ENCODE peak calls at places on chromosomes 4 and X, in seven cellular contexts. S, Y, H, P, T, A and O are unnamed samples.
A peak's percentile ranks its signal among the peaks of the same experiment; 100 is the strongest.

GRCh38 chrX:21873063-21873785 is 17.4 kb downstream of the YY2 start:
- DNase-seq in S (no peak), Y (peak; percentile 3), H (no peak), P (no peak), T (no peak), A (no peak), O (no peak)

GRCh38 chrX:23773601-23774175 is 9.3 kb upstream of the SAT1 start:
- DNase-seq in S (no peak), Y (no peak), H (no peak), P (no peak), T (no peak), A (peak; percentile 36), O (no peak)

GRCh38 chrX:55342533-55343501 is 78.1 kb upstream of the PAGE3 start:
- DNase-seq in S (peak; percentile 3), Y (peak; percentile 34), H (no peak), P (peak; percentile 35), T (peak; percentile 15), A (peak; percentile 21), O (peak; percentile 55)

GRCh38 chr4:186607490-186607889 is 52.1 kb upstream of the MTNR1A start:
- DNase-seq in S (no peak), Y (no peak), H (no peak), P (no peak), T (no peak), A (no peak), O (no peak)

GRCh38 chr4:176534566-176534965 is 214.8 kb downstream of the SPCS3 start:
- DNase-seq in S (no peak), Y (no peak), H (no peak), P (no peak), T (no peak), A (no peak), O (no peak)

GRCh38 chrX:136588060-136588459 is 56.0 kb downstream of the VGLL1 start:
- DNase-seq in S (no peak), Y (no peak), H (no peak), P (no peak), T (no peak), A (peak; percentile 32), O (no peak)

GRCh38 chr4:44668521-44668920 is 9.7 kb upstream of the GUF1 start:
- DNase-seq in S (no peak), Y (no peak), H (no peak), P (no peak), T (no peak), A (no peak), O (no peak)

GRCh38 chr4:72128741-72129140 is 96.9 kb downstream of the NPFFR2 start:
- DNase-seq in S (no peak), Y (no peak), H (no peak), P (no peak), T (no peak), A (no peak), O (no peak)

GRCh38 chr4:76310683-76311082 is 4.2 kb downstream of the STBD1 start:
- DNase-seq in S (no peak), Y (no peak), H (no peak), P (no peak), T (no peak), A (no peak), O (no peak)

GRCh38 chr4:28226962-28227361 is 1366.3 kb downstream of the STIM2 start:
- DNase-seq in S (no peak), Y (no peak), H (no peak), P (no peak), T (no peak), A (no peak), O (no peak)

GRCh38 chr4:169314906-169315305 is 44.1 kb upstream of the SH3RF1 start:
- DNase-seq in S (peak; percentile 91), Y (peak; percentile 19), H (peak; percentile 37), P (no peak), T (no peak), A (no peak), O (peak; percentile 61)

GRCh38 chr4:144579411-144580020 is 66.4 kb upstream of the HHIP start:
- DNase-seq in S (no peak), Y (no peak), H (no peak), P (no peak), T (no peak), A (no peak), O (no peak)
- TF ChIP-seq SP1 in S (no peak), Y (no peak), H (no peak), P (no peak), T (no peak), A (no peak), O (no peak)

GRCh38 chr4:5757954-5758353 is 47.0 kb downstream of the EVC start:
- DNase-seq in S (no peak), Y (no peak), H (no peak), P (no peak), T (no peak), A (no peak), O (no peak)

GRCh38 chr4:5760246-5760645 is 49.2 kb downstream of the EVC start:
- DNase-seq in S (no peak), Y (no peak), H (no peak), P (no peak), T (no peak), A (no peak), O (no peak)

GRCh38 chr4:5759236-5760075 is 48.5 kb downstream of the EVC start:
- DNase-seq in S (no peak), Y (no peak), H (no peak), P (no peak), T (no peak), A (no peak), O (no peak)

GRCh38 chr4:5757536-5757935 is 46.5 kb downstream of the EVC start:
- DNase-seq in S (no peak), Y (no peak), H (no peak), P (no peak), T (no peak), A (no peak), O (no peak)

GRCh38 chr4:5758741-5759140 is 47.7 kb downstream of the EVC start:
- DNase-seq in S (no peak), Y (no peak), H (peak; percentile 77), P (no peak), T (no peak), A (peak; percentile 37), O (no peak)
- TF ChIP-seq SP1 in S (no peak), Y (no peak), H (peak; percentile 56), P (no peak), T (no peak), A (no peak), O (no peak)

GRCh38 chr4:6349896-6350295 is 80.2 kb downstream of the WFS1 start:
- DNase-seq in S (no peak), Y (no peak), H (no peak), P (no peak), T (no peak), A (no peak), O (no peak)
- TF ChIP-seq SP1 in S (no peak), Y (no peak), H (no peak), P (no peak), T (no peak), A (no peak), O (no peak)

DNA sequence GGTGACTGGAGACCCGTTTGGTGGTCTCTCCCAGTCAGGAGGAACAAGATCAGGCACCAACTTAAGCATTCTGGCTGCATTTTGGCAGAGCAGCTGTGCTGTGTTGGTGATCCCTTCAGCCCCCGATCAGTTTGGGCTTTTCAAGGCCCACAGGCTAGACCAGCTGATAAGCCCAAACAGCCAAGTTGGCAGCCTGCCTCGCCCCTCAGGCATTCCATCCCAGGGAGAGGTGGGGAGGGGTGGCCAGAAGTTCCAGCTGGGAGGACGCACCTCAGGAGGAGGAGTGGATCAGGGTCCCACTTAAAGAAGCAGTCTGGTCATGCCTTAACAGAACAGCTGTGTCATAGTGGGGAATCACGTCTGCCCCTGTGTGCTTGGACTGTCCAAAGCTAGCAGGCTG is 105.8 kb downstream of the CHIC1 start:
- DNase-seq in S (no peak), Y (no peak), H (no peak), P (no peak), T (no peak), A (no peak), O (no peak)
- TF ChIP-seq SP1 in S (no peak), Y (no peak), H (no peak), P (no peak), T (no peak), A (no peak), O (no peak)

GRCh38 chr4:160129439-160129838 is 1026.6 kb downstream of the RAPGEF2 start:
- DNase-seq in S (no peak), Y (no peak), H (peak; percentile 18), P (no peak), T (no peak), A (no peak), O (no peak)
- TF ChIP-seq SP1 in S (no peak), Y (no peak), H (peak; percentile 31), P (no peak), T (no peak), A (no peak), O (no peak)